ENCODE peak calls at places on chromosomes 2 and 18, in four cellular contexts. Q, P, A and E are unnamed samples.

GRCh38 chr2:234500394-234501006 is 3.6 kb upstream of the ARL4C start:
- DNase-seq in Q (peak), P (peak), A (peak), E (peak)

GRCh38 chr2:10378189-10378588 is 69.9 kb downstream of the ODC1 start:
- DNase-seq in Q (peak), A (no peak), P (no peak), E (no peak)

GRCh38 chr2:215171151-215171550 is 32.7 kb upstream of the ABCA12 start:
- DNase-seq in P (no peak), A (peak), Q (no peak), E (peak)

GRCh38 chr2:226426292-226426736 is 373.3 kb downstream of the IRS1 start:
- DNase-seq in P (no peak), A (peak), Q (no peak), E (no peak)

GRCh38 chr18:65761636-65762310 is 11.0 kb downstream of the CDH7 start:
- DNase-seq in A (no peak), Q (no peak), P (no peak), E (no peak)

GRCh38 chr2:105812180-105813044 is 67.7 kb downstream of the NCK2 start:
- DNase-seq in A (peak), Q (no peak), P (no peak), E (no peak)

GRCh38 chr2:38444247-38444646 is 67.2 kb upstream of the ATL2 start:
- DNase-seq in P (no peak), Q (no peak), A (no peak), E (no peak)

GRCh38 chr2:174591740-174592139 is 5.9 kb downstream of the WIPF1 start:
- DNase-seq in Q (no peak), P (no peak), A (no peak), E (no peak)

GRCh38 chr2:109065335-109065734 is 63.7 kb upstream of the SH3RF3 start:
- DNase-seq in Q (no peak), P (no peak), A (no peak), E (no peak)

GRCh38 chr2:161983896-161984295 is 90.1 kb downstream of the DPP4 start:
- DNase-seq in Q (no peak), P (no peak), A (peak), E (no peak)

GRCh38 chr18:59696311-59697235 is 650 bp downstream of the CCBE1 start:
- DNase-seq in P (no peak), A (peak), Q (no peak), E (no peak)

GRCh38 chr2:235859651-235860050 is 308.5 kb downstream of the GBX2 start:
- DNase-seq in Q (no peak), A (no peak), P (no peak), E (no peak)

GRCh38 chr2:160360089-160360757 is 133.4 kb downstream of the RBMS1 start:
- DNase-seq in Q (no peak), A (no peak), P (no peak), E (no peak)

GRCh38 chr2:88396209-88396608 is 56.3 kb downstream of the FOXI3 start:
- DNase-seq in A (no peak), P (no peak), Q (no peak), E (no peak)

GRCh38 chr18:73677458-73677857 is 470.2 kb downstream of the FBXO15 start:
- DNase-seq in Q (no peak), A (no peak), P (no peak), E (no peak)

GRCh38 chr2:161373939-161374338 is 42.2 kb upstream of the TBR1 start:
- DNase-seq in P (no peak), A (peak), Q (no peak), E (no peak)

GRCh38 chr2:117935954-117936353 is 77.9 kb downstream of the CCDC93 start:
- DNase-seq in A (no peak), P (no peak), Q (no peak), E (no peak)

GRCh38 chr18:32607816-32608215 is 137.1 kb upstream of the GAREM1 start:
- DNase-seq in A (no peak), Q (no peak), P (no peak), E (no peak)

GRCh38 chr2:96541326-96541725 is 4.8 kb downstream of the ARID5A start:
- DNase-seq in A (no peak), Q (no peak), P (no peak), E (no peak)

GRCh38 chr2:225457462-225457861 is 58.0 kb downstream of the NYAP2 start:
- DNase-seq in A (no peak), Q (no peak), P (no peak), E (no peak)

GRCh38 chr18:13909141-13909540 is 6.2 kb downstream of the MC2R start:
- DNase-seq in A (no peak), Q (no peak), P (no peak), E (no peak)

GRCh38 chr18:34929336-34929780 is 111.9 kb upstream of the MAPRE2 start:
- DNase-seq in A (peak), Q (no peak), P (peak), E (no peak)

GRCh38 chr2:206160124-206160806 is 570 bp downstream of the EEF1B2 start:
- DNase-seq in P (peak), A (peak), Q (no peak), E (no peak)

GRCh38 chr2:230650585-230651137 is 62.0 kb upstream of the CAB39 start:
- DNase-seq in P (no peak), Q (no peak), A (no peak), E (no peak)

GRCh38 chr2:48715042-48715899 is 40.3 kb downstream of the LHCGR start:
- DNase-seq in Q (no peak), A (peak), P (peak), E (no peak)

GRCh38 chr2:215680605-215681598 is 245.0 kb upstream of the FN1 start:
- DNase-seq in P (peak), A (peak), Q (no peak), E (peak)

GRCh38 chr2:226671177-226671676 is 128.4 kb downstream of the IRS1 start:
- DNase-seq in Q (no peak), A (no peak), P (no peak), E (no peak)

GRCh38 chr2:240125749-240126148 is 10.4 kb downstream of the COPS9 start:
- DNase-seq in Q (no peak), A (no peak), P (no peak), E (no peak)

GRCh38 chr2:10006248-10007147 is 36.9 kb upstream of the KLF11 start:
- DNase-seq in A (no peak), P (no peak), Q (no peak), E (no peak)

GRCh38 chr2:128442891-128443302 is 124.2 kb upstream of the HS6ST1 start:
- DNase-seq in A (no peak), P (no peak), Q (no peak), E (peak)

GRCh38 chr2:127080941-127081769 is 25.8 kb downstream of the BIN1 start:
- DNase-seq in A (peak), P (peak), Q (peak), E (no peak)

GRCh38 chr18:27315001-27315400 is 129.9 kb upstream of the CHST9 start:
- DNase-seq in Q (no peak), A (no peak), P (no peak), E (no peak)

GRCh38 chr18:53610957-53611356 is 613.5 kb downstream of the MBD2 start:
- DNase-seq in Q (no peak), P (no peak), A (no peak), E (no peak)

GRCh38 chr2:10954856-10955818 is 43.4 kb downstream of the KCNF1 start:
- DNase-seq in P (no peak), A (no peak), Q (no peak), E (no peak)